ENCODE peak calls at places on chromosomes 12 and 14, in four cellular contexts. U is tibial nerve; O is CD8-positive, alpha-beta memory T cell; I is CD4-positive, alpha-beta memory T cell. P is an unnamed sample. For H3K4me1, the result is how much of the 10 kb centered on the place peaks cover.

GRCh38 chr14:101489092-101489760 is 72.1 kb upstream of the DIO3 start:
- DNase-seq in I (no peak), O (no peak), U (no peak), P (no peak)

GRCh38 chr12:73352826-73353225 is 1080.7 kb downstream of the TRHDE start:
- DNase-seq in I (no peak), U (no peak), O (no peak), P (no peak)

GRCh38 chr12:54039417-54040147 is 6.7 kb downstream of the HOXC5 start:
- DNase-seq in U (peak), I (no peak), O (no peak), P (no peak)

GRCh38 chr12:8866429-8866828 is 44.0 kb downstream of the A2ML1 start:
- DNase-seq in O (no peak), I (no peak), U (no peak), P (no peak)

GRCh38 chr14:63727231-63727735 is 582 bp downstream of the SGPP1 start:
- DNase-seq in U (no peak), I (no peak), O (no peak), P (peak)

GRCh38 chr12:53223391-53224267 is 8.4 kb downstream of the RARG start:
- DNase-seq in O (no peak), I (peak), U (peak), P (no peak)

GRCh38 chr14:76792422-76792821 is 20.3 kb downstream of the ANGEL1 start:
- DNase-seq in O (no peak), I (no peak), U (no peak), P (no peak)

GRCh38 chr12:93714382-93714781 is 37.2 kb downstream of the CRADD start:
- DNase-seq in O (no peak), U (no peak), I (no peak), P (no peak)

GRCh38 chr14:30445852-30446251 is 113.1 kb upstream of the G2E3 start:
- DNase-seq in I (no peak), O (no peak), U (no peak), P (no peak)

GRCh38 chr12:128449146-128449894 is 182.3 kb downstream of the TMEM132C start:
- DNase-seq in I (no peak), O (no peak), U (no peak), P (no peak)

GRCh38 chr12:110557300-110557699 is 25.8 kb downstream of the PPTC7 start:
- DNase-seq in I (no peak), O (no peak), U (no peak), P (no peak)
- H3K4me1 ChIP-seq in I (half or more), O (under half), U (under half), P (under half)

DNA sequence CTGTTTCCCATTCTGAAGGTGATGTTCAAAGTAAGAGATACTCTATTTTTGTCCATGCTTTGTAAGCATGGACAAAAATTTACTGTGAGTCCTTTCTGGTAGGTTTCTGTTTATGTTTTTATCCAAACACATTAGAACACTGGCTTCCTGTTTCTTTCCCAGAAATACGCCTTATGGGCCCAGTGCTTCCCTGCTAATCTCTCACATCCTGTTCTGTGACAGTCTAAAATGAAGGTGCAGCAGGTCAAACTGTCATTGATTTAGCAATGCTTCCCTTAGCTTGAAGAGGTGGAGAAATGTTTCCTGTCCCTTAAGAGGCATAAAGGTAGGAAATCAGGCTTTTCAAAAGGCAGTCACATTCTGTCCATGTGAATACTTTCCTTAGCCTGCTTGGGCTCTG is 305.6 kb downstream of the RPS29 start:
- DNase-seq in O (no peak), U (no peak), I (no peak), P (no peak)
- H3K27ac ChIP-seq in O (no peak), U (no peak), I (no peak), P (no peak)

GRCh38 chr14:72894323-72894622 is 372 bp upstream of the DPF3 start:
- DNase-seq in U (no peak), I (no peak), O (no peak), P (no peak)

GRCh38 chr14:72891666-72892102 is 2.2 kb downstream of the DPF3 start:
- DNase-seq in O (no peak), U (no peak), I (no peak), P (no peak)

GRCh38 chr14:72893636-72894322 is at the start of gene DPF3:
- DNase-seq in U (peak), I (peak), O (peak), P (peak)

GRCh38 chr14:72892103-72892878 is 1.6 kb downstream of the DPF3 start:
- DNase-seq in O (peak), U (no peak), I (peak), P (peak)

GRCh38 chr14:72892879-72893635 is 844 bp downstream of the DPF3 start:
- DNase-seq in O (peak), I (peak), U (no peak), P (peak)
- H3K4me1 ChIP-seq in O (under half), I (under half), U (under half), P (under half)

GRCh38 chr14:91919814-91920213 is 27.7 kb downstream of the FBLN5 start:
- DNase-seq in I (no peak), U (peak), O (no peak), P (no peak)
- H3K27ac ChIP-seq in I (no peak), U (peak), O (no peak), P (peak)

P was measured in small intestine.